ENCODE peak calls at places on chromosome 1, in five cellular contexts. J is breast epithelium, N is ovary, U is prostate gland, M is A549. Q is an unnamed sample.
A peak's percentile ranks its signal among the peaks of the same experiment; 100 is the strongest.

GRCh38 chr1:30636621-30637020 is 86.8 kb downstream of the MATN1 start:
- DNase-seq in J (no peak), N (no peak), U (no peak), M (no peak), Q (no peak)

GRCh38 chr1:228043281-228043845 is 36.6 kb downstream of the WNT3A start:
- DNase-seq in J (peak; percentile 76), N (no peak), U (no peak), M (peak; percentile 76), Q (no peak)

GRCh38 chr1:231970684-231971083 is 344.1 kb downstream of the DISC1 start:
- DNase-seq in J (no peak), N (no peak), U (no peak), M (no peak), Q (no peak)

GRCh38 chr1:40658895-40659648 is 6.4 kb downstream of the RIMS3 start:
- DNase-seq in J (no peak), N (no peak), U (no peak), M (no peak), Q (no peak)

GRCh38 chr1:173863224-173864151 is 4.3 kb downstream of the GAS5 start:
- DNase-seq in J (no peak), N (no peak), U (no peak), M (no peak), Q (no peak)

GRCh38 chr1:247536340-247536739 is at the start of gene OR2C3:
- DNase-seq in J (no peak), N (no peak), U (no peak), M (no peak), Q (no peak)

GRCh38 chr1:156657161-156657970 is 15.4 kb downstream of the BCAN start:
- DNase-seq in J (peak; percentile 74), N (peak; percentile 84), U (peak; percentile 57), M (peak; percentile 80), Q (peak; percentile 76)

GRCh38 chr1:162554258-162554657 is 7.3 kb upstream of the UAP1 start:
- DNase-seq in J (no peak), N (no peak), U (no peak), M (no peak), Q (no peak)

GRCh38 chr1:243710467-243710866 is 139.6 kb downstream of the AKT3 start:
- DNase-seq in J (no peak), N (no peak), U (no peak), M (no peak), Q (no peak)

GRCh38 chr1:205543351-205544305 is 39.2 kb downstream of the CDK18 start:
- DNase-seq in J (peak; percentile 94), N (peak; percentile 75), U (peak; percentile 74), M (no peak), Q (no peak)

GRCh38 chr1:28037946-28038345 is 50.5 kb downstream of the EYA3 start:
- DNase-seq in J (no peak), N (no peak), U (no peak), M (no peak), Q (no peak)

DNA sequence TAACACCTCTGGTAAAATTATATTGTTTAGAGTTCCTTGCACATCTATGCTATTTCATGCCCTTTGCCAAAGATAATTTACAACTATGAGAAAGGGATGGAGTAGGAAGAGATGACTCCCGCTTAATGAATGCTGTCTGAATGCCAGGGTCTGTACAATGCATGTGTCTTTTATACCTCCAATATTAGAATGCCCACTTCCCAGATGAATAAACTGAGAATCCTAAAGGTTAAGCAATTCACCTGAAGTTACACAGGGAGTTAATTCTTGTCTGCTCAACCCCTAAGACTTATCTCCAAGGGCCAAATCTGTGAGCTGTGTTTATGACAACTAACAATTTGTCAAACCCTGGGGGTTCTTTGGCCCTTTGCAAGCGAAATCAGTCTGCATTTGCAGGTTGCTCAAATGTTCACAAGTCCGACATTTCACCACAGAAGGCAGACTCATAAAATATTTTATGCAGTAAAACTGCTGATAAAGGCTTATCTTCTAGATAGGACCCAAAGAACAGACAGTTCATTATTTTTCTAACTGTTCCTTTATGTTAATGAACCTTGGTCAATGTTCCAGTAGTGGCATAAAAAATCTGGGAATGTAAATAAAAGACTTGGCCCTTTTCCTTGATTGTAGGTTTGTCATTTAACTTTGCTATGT is 50.2 kb upstream of the ATP1A1 start:
- DNase-seq in J (no peak), N (no peak), U (no peak), M (no peak), Q (no peak)
- H3K27ac ChIP-seq in J (no peak overlapping the region), N (no peak overlapping the region), U (no peak overlapping the region), M (no peak overlapping the region), Q (no peak overlapping the region)

DNA sequence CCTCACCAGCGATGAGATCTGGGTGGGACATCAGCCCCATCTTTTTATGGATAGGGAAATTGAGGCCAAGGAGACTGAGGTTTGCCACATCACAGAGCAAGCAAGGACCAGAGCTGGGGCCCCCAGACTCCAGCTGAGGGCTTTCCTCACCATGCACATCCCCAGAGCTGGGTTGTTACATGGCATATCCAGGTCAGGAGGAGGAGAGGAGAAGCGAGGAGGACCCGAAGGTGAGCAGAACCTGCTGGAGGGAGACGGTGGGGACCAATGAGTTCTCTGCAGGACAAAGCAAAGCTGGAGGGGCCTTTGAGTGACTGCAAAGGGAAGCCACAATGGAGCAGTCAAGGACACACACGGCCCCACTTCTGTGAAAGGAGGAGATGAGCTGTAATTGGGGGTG is 255.5 kb upstream of the CSF3R start:
- DNase-seq in J (no peak), N (no peak), U (no peak), M (no peak), Q (no peak)
- TF ChIP-seq POLR2A in J (no peak), N (no peak), U (no peak), M (no peak), Q (no peak)

GRCh38 chr1:10510520-10511493 is 36.1 kb downstream of the PEX14 start:
- DNase-seq in J (no peak), N (no peak), U (no peak), M (peak; percentile 50), Q (peak; percentile 42)

GRCh38 chr1:10515627-10516026 is 40.9 kb downstream of the PEX14 start:
- DNase-seq in J (no peak), N (no peak), U (peak; percentile 48), M (no peak), Q (no peak)

GRCh38 chr1:10514490-10515235 is 39.9 kb downstream of the PEX14 start:
- DNase-seq in J (no peak), N (no peak), U (peak; percentile 56), M (peak; percentile 41), Q (no peak)

GRCh38 chr1:10511494-10511885 is 36.7 kb downstream of the PEX14 start:
- DNase-seq in J (no peak), N (no peak), U (no peak), M (no peak), Q (no peak)

DNA sequence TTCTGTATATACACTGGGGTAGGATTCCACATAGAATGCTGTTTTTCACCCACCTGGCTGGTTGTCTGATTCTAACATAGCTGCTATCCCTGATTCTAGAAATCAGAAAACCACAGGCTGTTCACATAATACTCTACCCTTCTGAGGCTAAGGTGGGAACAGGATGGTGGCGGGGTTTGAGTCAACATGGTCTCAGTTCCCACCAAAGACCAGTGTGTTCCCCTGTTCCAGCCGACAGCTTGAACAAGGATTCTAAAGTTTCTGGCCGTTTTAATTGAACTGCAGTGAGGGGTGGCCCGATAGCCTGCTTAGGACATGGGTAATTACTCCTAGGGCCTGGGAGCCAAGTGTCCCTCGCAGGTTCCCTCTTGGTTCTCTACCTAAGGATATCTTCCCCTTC is 38.4 kb downstream of the PEX14 start:
- DNase-seq in J (no peak), N (no peak), U (no peak), M (no peak), Q (no peak)
- H3K27ac ChIP-seq in J (no peak overlapping the region), N (no peak overlapping the region), U (peak overlapping the region; percentile 80), M (no peak overlapping the region), Q (no peak overlapping the region)

DNA sequence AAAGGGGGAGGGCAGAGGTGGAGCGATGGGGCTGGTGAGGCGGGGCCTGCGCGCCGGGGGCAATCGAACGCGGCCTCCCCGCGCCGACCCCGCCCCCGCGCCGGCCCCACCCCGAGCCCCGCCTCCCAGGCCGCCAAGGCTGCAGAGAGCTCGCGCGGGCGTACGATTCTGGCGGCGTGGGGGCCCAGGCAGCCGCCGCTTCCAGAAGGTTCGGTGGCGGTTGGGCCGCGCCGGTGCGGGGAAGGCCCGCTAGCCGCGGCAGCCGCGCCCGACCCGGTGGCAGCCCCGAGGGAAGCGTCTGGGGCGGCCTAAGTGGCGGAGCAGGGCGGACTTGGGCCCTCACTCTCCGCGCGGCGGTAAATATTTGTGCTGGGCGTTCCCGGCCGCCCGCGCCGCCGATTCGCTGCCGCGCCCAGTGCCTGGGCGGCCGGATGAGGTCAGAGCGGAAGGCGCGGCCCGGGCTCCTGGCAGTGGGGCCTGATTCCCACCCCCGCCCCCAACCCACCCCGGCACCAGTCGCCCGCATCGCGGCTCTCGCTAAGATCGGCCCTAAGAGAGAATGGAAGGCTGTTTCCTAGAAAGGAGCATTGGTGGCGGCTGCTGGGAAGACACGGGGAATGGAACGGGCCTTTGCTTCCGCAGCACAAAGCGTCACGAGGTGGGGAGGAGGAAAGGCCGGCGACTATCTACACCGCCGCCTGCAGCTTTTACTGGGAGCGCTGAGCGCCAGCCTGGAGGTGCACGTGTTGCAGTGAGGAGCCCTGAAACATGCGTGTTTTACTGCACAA is at the start of gene ACOT7:
- DNase-seq in J (peak; percentile 80), N (peak; percentile 88), U (peak; percentile 88), M (peak; percentile 68), Q (peak; percentile 91)
- TF ChIP-seq POLR2A in J (no peak), N (peak; percentile 84), U (peak; percentile 76), M (peak; percentile 20), Q (peak; percentile 77)

Q was measured in right lobe of liver.